ENCODE peak calls at places on chromosomes 11 and 22, in eight cellular contexts. D, V, C, R, P, E, W and F are unnamed samples.

GRCh38 chr11:130772266-130773227 is 143.7 kb downstream of the SNX19 start:
- DNase-seq in E (no peak), C (peak; percentile 92), W (no peak), P (peak; percentile 94), R (no peak), V (peak; percentile 99), D (no peak), F (peak; percentile 72)

GRCh38 chr11:125568970-125569912 is at the start of gene EI24:
- DNase-seq in D (peak; percentile 96), E (peak; percentile 91), C (peak; percentile 97), W (peak; percentile 84), V (peak; percentile 92), P (peak; percentile 97), R (peak; percentile 72), F (peak; percentile 97)

GRCh38 chr11:78773077-78773476 is 198.4 kb upstream of the NARS2 start:
- DNase-seq in W (no peak), C (no peak), D (no peak), R (no peak), P (no peak), E (no peak), V (peak; percentile 46), F (no peak)

GRCh38 chr11:1935156-1936071 is 11.7 kb upstream of the MRPL23 start:
- DNase-seq in C (no peak), P (no peak), W (no peak), E (peak; percentile 43), R (no peak), V (no peak), D (no peak), F (peak; percentile 68)

GRCh38 chr22:45127866-45128265 is 35.9 kb upstream of the NUP50 start:
- DNase-seq in E (no peak), V (no peak), W (no peak), R (no peak), P (peak; percentile 80), C (peak; percentile 58), D (no peak), F (peak; percentile 81)

GRCh38 chr11:56103210-56103737 is at the start of gene OR8H2:
- DNase-seq in R (no peak), E (no peak), C (no peak), V (no peak), D (no peak), W (no peak), P (no peak), F (no peak)

GRCh38 chr22:17121235-17122195 is at the start of gene TMEM121B:
- DNase-seq in P (peak; percentile 68), W (no peak), C (no peak), V (peak; percentile 55), R (no peak), D (peak; percentile 95), E (peak; percentile 92), F (peak; percentile 79)

GRCh38 chr22:29203883-29204282 is 1.8 kb upstream of the EMID1 start:
- DNase-seq in P (no peak), E (no peak), V (no peak), R (no peak), D (no peak), W (no peak), C (no peak), F (no peak)

GRCh38 chr22:38942702-38943101 is 14.7 kb upstream of the APOBEC3A start:
- DNase-seq in V (no peak), E (no peak), P (no peak), W (no peak), C (no peak), R (no peak), D (no peak), F (no peak)

GRCh38 chr11:55714982-55715888 is 53.2 kb downstream of the OR4C6 start:
- DNase-seq in R (no peak), D (peak; percentile 11), C (peak; percentile 30), P (peak; percentile 1), V (no peak), E (peak; percentile 78), W (no peak), F (no peak)

GRCh38 chr11:132402056-132402684 is 1031.8 kb downstream of the NTM start:
- DNase-seq in R (peak; percentile 24), W (no peak), D (peak; percentile 69), C (peak; percentile 22), P (peak; percentile 73), V (peak; percentile 6), E (peak; percentile 64), F (peak; percentile 79)

GRCh38 chr11:73227571-73228211 is 9.6 kb downstream of the P2RY2 start:
- DNase-seq in R (no peak), C (peak; percentile 96), E (peak; percentile 87), P (no peak), D (peak; percentile 22), W (peak; percentile 42), V (no peak), F (peak; percentile 58)

GRCh38 chr11:26613759-26614158 is 41.7 kb upstream of the MUC15 start:
- DNase-seq in P (no peak), W (no peak), D (no peak), C (no peak), E (no peak), R (no peak), V (no peak), F (no peak)

GRCh38 chr11:68127791-68128681 is 6.8 kb upstream of the CHKA start:
- DNase-seq in R (no peak), V (peak; percentile 64), D (peak; percentile 98), E (peak; percentile 96), W (peak; percentile 22), P (peak; percentile 45), C (peak; percentile 73), F (peak; percentile 93)

GRCh38 chr11:2877474-2877873 is 8.1 kb downstream of the CDKN1C start:
- DNase-seq in C (no peak), D (no peak), R (no peak), W (no peak), E (no peak), P (no peak), V (peak; percentile 47), F (no peak)

GRCh38 chr11:64687204-64687603 is 35.8 kb downstream of the NRXN2 start:
- DNase-seq in E (no peak), W (no peak), V (no peak), C (no peak), P (no peak), R (no peak), D (no peak), F (peak; percentile 37)

GRCh38 chr22:37197451-37198289 is 9.6 kb upstream of the C1QTNF6 start:
- DNase-seq in W (peak; percentile 92), C (peak; percentile 92), E (no peak), V (no peak), P (peak; percentile 89), R (no peak), D (no peak), F (peak; percentile 75)

GRCh38 chr22:49626361-49627216 is 201.1 kb downstream of the BRD1 start:
- DNase-seq in D (no peak), C (no peak), W (no peak), V (no peak), P (no peak), E (no peak), R (no peak), F (peak; percentile 83)

GRCh38 chr11:114827043-114827442 is 148.7 kb downstream of the NXPE2 start:
- DNase-seq in W (no peak), E (no peak), V (no peak), P (no peak), C (no peak), R (no peak), D (no peak), F (no peak)

DNA sequence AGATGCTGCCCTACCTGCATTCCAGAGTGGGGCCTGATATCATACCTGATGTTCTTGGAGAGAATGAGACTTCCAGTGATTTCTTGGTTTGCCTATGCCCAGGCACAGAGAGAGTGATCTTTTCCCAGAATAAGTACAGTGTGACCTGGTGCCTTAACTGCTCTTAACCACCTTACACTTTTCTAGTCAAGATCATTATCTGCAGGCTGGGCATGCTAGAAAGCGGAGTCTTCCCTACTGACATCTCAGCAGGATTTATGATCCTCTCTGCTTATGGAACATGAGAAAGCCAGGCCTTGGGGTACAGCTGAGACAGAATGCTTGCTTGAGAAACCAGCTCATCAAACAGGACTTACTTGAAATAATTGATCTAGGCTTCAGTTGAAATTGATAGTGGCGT is 53.1 kb downstream of the APIP start:
- DNase-seq in V (no peak), W (no peak), R (no peak), E (no peak), P (no peak), D (no peak), C (no peak), F (no peak)
- H3K4me3 ChIP-seq in V (no peak overlapping the region), W (no peak overlapping the region), R (no peak overlapping the region), E (no peak overlapping the region), P (no peak overlapping the region), D (no peak overlapping the region), C (no peak overlapping the region), F (no peak overlapping the region)

GRCh38 chr11:128783513-128783912 is 83.6 kb downstream of the KCNJ1 start:
- DNase-seq in R (no peak), C (no peak), P (no peak), D (no peak), W (no peak), V (no peak), E (no peak), F (no peak)
- H4K20me1 ChIP-seq in R (no peaks in the 10 kb centered on the region), C (no peaks in the 10 kb centered on the region), P (no peaks in the 10 kb centered on the region), D (no peaks in the 10 kb centered on the region), W (no peaks in the 10 kb centered on the region), V (no peaks in the 10 kb centered on the region), E (no peaks in the 10 kb centered on the region), F (no peaks in the 10 kb centered on the region)

DNA sequence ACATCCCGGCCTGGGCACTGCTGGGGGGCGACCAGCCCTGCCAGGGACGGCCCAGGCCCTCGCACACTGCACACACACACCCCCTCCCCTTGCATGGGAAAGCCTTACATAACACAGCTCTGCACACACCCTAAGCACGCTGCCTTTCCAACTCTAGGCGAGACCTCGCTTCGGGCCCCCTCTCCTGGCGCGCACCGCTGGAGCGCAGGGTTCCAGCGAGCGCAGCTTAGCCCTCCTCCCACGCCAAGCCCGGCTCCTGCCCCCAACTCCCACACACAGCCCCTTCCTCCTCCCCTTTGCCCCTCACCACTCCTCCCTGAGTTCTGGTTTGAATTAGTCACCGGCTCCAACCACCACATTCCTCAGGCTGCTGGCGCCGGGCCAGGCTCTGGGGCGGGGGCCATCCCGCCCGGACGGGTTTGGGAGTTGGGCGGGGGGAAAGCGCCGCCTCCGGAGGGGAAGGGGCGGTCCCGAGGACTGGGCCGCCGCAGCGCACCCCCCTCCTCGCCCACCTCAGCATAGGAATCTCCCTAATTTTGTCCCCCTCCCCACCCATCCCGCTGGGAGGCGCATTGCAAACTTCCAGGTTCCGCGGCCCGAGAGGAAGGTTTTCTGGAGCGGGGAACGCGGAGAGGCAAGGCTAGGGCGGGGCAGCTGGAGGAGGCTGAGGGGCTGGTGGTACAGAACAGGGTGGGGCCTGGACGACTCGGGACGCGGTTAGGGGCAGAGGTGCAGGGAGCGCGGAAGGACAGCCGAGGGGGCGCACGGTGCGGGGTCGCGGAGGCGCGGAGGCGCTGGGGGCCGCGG is 966 bp downstream of the AHNAK start:
- DNase-seq in P (peak; percentile 91), E (peak; percentile 85), D (peak; percentile 86), C (peak; percentile 99), R (no peak), V (peak; percentile 93), W (peak; percentile 75), F (peak; percentile 99)
- H3K4me3 ChIP-seq in P (peak overlapping the region; percentile 96), E (peak overlapping the region; percentile 73), D (peak overlapping the region; percentile 98), C (peak overlapping the region; percentile 96), R (peak overlapping the region; percentile 84), V (peak overlapping the region; percentile 100), W (peak overlapping the region; percentile 91), F (peak overlapping the region; percentile 98)

GRCh38 chr11:119700536-119701346 is 28.3 kb downstream of the NECTIN1 start:
- DNase-seq in W (no peak), V (no peak), R (no peak), C (peak; percentile 34), E (no peak), D (no peak), P (peak; percentile 23), F (no peak)
- H4K20me1 ChIP-seq in W (no peaks in the 10 kb centered on the region), V (no peaks in the 10 kb centered on the region), R (no peaks in the 10 kb centered on the region), C (peaks cover 4% of the 10 kb centered on the region), E (peaks cover 60% of the 10 kb centered on the region), D (peaks cover 5% of the 10 kb centered on the region), P (no peaks in the 10 kb centered on the region), F (no peaks in the 10 kb centered on the region)